ENCODE peak calls at places on chromosomes 7 and 10, in seven cellular contexts. N, V, E, D, F, O and S are unnamed samples. For H3K4me1, the result is how much of the 10 kb centered on the place peaks cover.

GRCh38 chr7:1966631-1967200 is 266.0 kb downstream of the MAD1L1 start:
- DNase-seq in N (no peak), V (no peak), O (no peak), D (no peak), F (no peak), E (peak), S (no peak)

GRCh38 chr10:51000164-51000563 is 74.1 kb upstream of the PRKG1 start:
- DNase-seq in O (no peak), V (no peak), D (no peak), N (peak), F (no peak), E (no peak), S (no peak)

GRCh38 chr10:65570143-65571010 is 1355.5 kb upstream of the LRRTM3 start:
- DNase-seq in O (peak), F (peak), N (peak), E (peak), V (peak), D (peak), S (no peak)

GRCh38 chr7:135910393-135911036 is 66.6 kb downstream of the MTPN start:
- DNase-seq in N (no peak), O (no peak), D (no peak), F (no peak), V (no peak), E (no peak), S (no peak)

GRCh38 chr10:29969255-29970011 is 90.0 kb downstream of the JCAD start:
- DNase-seq in V (no peak), O (no peak), D (no peak), E (no peak), F (no peak), N (no peak), S (no peak)

GRCh38 chr10:105857284-105858264 is 1216.5 kb downstream of the SORCS3 start:
- DNase-seq in N (no peak), D (no peak), F (no peak), E (no peak), O (no peak), V (no peak), S (no peak)

GRCh38 chr7:80921130-80921529 is 2.3 kb upstream of the SEMA3C start:
- DNase-seq in O (no peak), N (no peak), E (no peak), F (peak), V (peak), D (no peak), S (no peak)

GRCh38 chr10:3119796-3120459 is 52.6 kb downstream of the PFKP start:
- DNase-seq in O (no peak), F (no peak), D (no peak), E (peak), V (no peak), N (peak), S (no peak)

DNA sequence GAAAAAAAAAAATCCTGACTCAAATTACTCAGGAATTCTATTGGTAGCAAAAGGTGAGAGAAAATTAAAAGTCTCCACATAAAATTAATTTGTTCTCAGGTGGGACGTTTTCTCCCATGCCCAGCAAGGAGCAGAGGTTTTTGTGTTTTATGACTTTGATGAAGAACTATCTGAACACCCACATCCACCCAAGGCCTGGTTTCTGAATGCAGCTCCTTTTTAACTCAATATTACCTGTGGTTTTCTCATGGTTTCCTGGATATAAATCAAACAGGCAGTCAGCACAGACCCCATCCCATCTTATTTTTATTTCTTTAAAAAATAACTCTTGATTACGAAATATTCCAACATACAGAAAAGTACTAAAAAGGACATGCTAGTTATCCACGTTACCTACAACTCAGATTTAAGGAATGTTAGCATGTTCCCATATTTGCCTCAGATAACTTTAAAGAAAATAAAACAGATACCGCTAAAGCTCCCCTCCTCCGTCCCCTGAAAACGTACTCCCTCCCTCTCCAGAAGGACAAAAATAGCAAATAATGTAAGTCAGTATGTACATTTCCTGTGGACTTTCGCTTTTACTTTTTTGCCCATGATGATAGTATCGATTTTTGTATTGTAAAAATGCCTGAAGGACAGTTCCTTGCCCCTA is 43.4 kb downstream of the GLI3 start:
- DNase-seq in V (no peak), D (no peak), F (no peak), O (no peak), N (peak), E (no peak), S (no peak)
- H3K4me3 ChIP-seq in V (no peak), D (no peak), F (no peak), O (no peak), N (no peak), E (no peak), S (no peak)

DNA sequence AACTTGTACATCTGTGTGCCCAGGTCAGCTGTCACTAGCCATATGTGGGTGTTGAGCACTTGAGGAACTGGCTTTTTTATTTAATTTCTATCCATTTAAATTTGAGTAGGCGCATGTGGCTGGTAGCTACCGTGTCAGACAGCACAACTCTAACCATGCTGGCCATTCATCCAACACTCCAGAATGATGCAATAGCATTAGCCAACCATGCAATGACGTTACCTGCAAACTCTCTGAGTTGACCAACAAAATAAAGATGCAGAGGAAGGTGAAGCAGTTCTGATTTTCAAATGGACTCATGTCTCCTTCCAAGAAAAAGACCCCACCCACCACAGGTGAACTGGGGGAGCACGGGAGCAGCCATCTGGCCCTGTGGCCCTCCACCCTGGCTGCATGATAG is 24.5 kb upstream of the CHST15 start:
- DNase-seq in V (no peak), F (no peak), D (no peak), O (no peak), N (no peak), E (no peak), S (no peak)
- H3K4me1 ChIP-seq in V (under half), F (under half), D (under half), O (under half), N (under half), E (under half), S (under half)

DNA sequence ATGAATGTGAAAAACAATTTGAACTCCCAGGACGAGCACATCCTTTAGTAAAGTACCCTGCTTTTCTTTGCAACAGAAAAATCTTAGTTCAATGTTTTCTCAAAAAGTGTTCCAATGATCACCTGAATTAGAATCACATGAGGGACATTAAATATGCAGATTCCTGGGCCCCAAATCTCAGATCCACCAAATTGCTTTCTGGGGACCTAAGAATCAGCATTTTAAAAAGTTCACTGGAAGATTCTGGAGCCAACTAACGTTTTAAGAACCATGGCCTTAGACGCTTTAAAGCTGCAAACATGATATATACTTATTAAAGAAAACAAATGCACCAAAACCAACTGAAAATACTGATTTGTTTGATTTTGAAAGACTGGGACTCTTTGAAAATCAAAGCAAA is 143.4 kb upstream of the TMEM168 start:
- DNase-seq in N (no peak), O (no peak), D (no peak), E (no peak), V (no peak), F (no peak), S (no peak)
- H3K4me3 ChIP-seq in N (no peak), O (no peak), D (no peak), E (no peak), V (no peak), F (no peak), S (no peak)

DNA sequence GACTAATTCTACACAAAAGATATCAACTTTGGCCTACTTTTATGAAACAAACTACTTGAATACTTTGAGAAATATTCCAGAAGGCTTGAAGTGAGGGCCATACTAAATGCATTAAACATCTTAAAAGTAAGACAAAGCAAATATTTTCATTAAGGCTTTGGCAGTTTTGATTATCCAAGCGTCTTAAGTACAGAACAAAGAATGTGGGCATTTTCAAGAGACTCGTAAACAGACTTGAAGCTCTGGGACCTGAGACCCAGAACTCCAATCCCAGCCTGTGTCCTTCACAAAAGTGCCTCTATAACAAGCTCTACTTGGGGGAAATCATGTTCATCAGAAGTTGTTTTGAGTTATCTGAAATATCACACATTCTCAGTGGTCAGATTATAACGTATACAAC is 80.9 kb downstream of the CPVL start:
- DNase-seq in N (no peak), V (no peak), E (no peak), O (no peak), D (no peak), F (no peak), S (no peak)
- H3K4me1 ChIP-seq in N (under half), V (under half), E (under half), O (under half), D (under half), F (under half), S (under half)

GRCh38 chr10:32148864-32149256 is 92.6 kb upstream of the KIF5B start:
- DNase-seq in V (no peak), O (no peak), F (no peak), N (no peak), E (no peak), D (no peak), S (no peak)
- H3K4me3 ChIP-seq in V (no peak), O (no peak), F (no peak), N (peak), E (no peak), D (no peak), S (no peak)

DNA sequence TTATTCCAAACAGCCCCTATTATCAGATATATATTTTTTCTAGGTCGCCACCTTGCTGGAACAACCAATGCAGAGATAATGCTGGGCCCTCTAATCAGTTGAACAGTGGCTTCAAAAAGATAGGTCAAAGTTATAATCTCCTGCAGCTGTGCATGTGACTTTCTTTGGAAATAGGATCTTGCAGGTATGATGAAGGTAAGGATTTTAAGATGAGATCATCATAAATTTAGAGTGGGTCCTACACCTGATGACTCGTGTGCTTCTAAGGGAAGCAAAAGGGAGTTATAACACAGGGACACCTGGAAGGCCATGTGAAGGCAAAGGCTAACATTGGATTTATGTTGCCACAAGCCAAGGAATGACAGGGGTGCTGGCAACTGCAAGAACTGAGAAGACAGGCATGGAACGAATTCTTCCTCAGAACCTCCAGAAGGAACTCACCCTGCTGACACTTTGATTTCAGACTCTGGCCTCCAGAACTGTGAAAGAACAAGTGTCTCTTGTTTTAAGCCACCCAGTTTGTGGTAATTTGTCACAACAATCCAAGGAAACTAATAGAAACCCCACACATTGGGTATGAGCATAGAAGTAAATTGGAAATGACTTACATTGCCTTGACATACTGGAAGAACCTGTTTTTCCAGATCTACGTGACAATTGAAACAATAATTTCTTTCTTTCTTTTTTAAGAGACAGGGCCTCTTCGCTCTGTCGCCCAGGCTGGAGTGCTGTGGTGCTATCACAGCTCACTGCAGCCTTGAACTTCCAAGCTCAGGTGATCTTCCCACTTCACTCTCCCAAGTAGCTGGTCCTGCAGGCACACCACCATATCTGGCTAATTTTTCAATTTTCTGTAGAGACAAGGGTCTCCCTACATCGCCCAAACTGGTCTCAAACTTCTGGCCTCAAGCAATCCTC is 34.3 kb downstream of the CCDC71L start:
- DNase-seq in E (no peak), V (no peak), O (no peak), N (no peak), D (peak), F (peak), S (no peak)
- H3K4me1 ChIP-seq in E (under half), V (under half), O (under half), N (under half), D (under half), F (under half), S (under half)

GRCh38 chr7:129370812-129371211 is 63.4 kb upstream of the STRIP2 start:
- DNase-seq in E (no peak), V (no peak), D (no peak), N (peak), F (no peak), O (no peak), S (no peak)

GRCh38 chr7:129362528-129362927 is 71.7 kb upstream of the STRIP2 start:
- DNase-seq in V (no peak), N (no peak), O (no peak), F (no peak), E (no peak), D (no peak), S (no peak)

GRCh38 chr7:129367349-129367699 is 66.9 kb upstream of the STRIP2 start:
- DNase-seq in N (no peak), D (no peak), O (no peak), F (no peak), V (no peak), E (no peak), S (no peak)

GRCh38 chr7:129368389-129368986 is 65.7 kb upstream of the STRIP2 start:
- DNase-seq in N (no peak), D (no peak), E (no peak), O (no peak), V (no peak), F (no peak), S (peak)

GRCh38 chr7:129367700-129368388 is 66.4 kb upstream of the STRIP2 start:
- DNase-seq in O (peak), F (peak), E (peak), D (peak), V (peak), N (peak), S (peak)
- H3K4me3 ChIP-seq in O (no peak), F (peak), E (no peak), D (peak), V (no peak), N (peak), S (peak)